ENCODE peak calls at places on chromosomes 4 and X, in five cellular contexts. J is pancreas, G is aorta, X is AG04450, D is ovary. W is an unnamed sample.

GRCh38 chrX:106208154-106208553 is 40.0 kb downstream of the PWWP3B start:
- DNase-seq in J (no peak), G (no peak), X (no peak), D (no peak), W (no peak)

GRCh38 chrX:103513476-103514108 is 5.7 kb downstream of the RAB40A start:
- DNase-seq in J (no peak), G (no peak), X (no peak), D (no peak), W (no peak)

GRCh38 chr4:79255793-79256192 is 70.1 kb downstream of the NAA11 start:
- DNase-seq in J (no peak), G (no peak), X (no peak), D (no peak), W (no peak)

GRCh38 chr4:22187203-22187835 is 238.7 kb upstream of the KCNIP4 start:
- DNase-seq in J (no peak), G (no peak), X (no peak), D (no peak), W (no peak)

GRCh38 chrX:154546354-154547244 is at the start of gene G6PD:
- DNase-seq in J (peak; percentile 83), G (no peak), X (no peak), D (no peak), W (peak; percentile 81)

GRCh38 chrX:101040197-101040596 is 11.7 kb downstream of the TRMT2B start:
- DNase-seq in J (no peak), G (no peak), X (no peak), D (no peak), W (no peak)

GRCh38 chr4:48127882-48128394 is 6.1 kb downstream of the TXK start:
- DNase-seq in J (peak; percentile 58), G (peak; percentile 68), X (peak; percentile 76), D (no peak), W (peak; percentile 81)

GRCh38 chrX:39874202-39874816 is 223.4 kb downstream of the BCOR start:
- DNase-seq in J (no peak), G (no peak), X (no peak), D (no peak), W (no peak)

GRCh38 chr4:169436734-169437133 is 166.0 kb upstream of the SH3RF1 start:
- DNase-seq in J (no peak), G (no peak), X (no peak), D (no peak), W (no peak)

GRCh38 chr4:79748835-79749234 is 324.2 kb downstream of the ANTXR2 start:
- DNase-seq in J (peak; percentile 6), G (no peak), X (no peak), D (no peak), W (no peak)

GRCh38 chrX:115562492-115562872 is 1.5 kb downstream of the PLS3 start:
- DNase-seq in J (no peak), G (no peak), X (no peak), D (peak; percentile 13), W (no peak)

GRCh38 chr4:4720671-4721070 is 138.8 kb upstream of the MSX1 start:
- DNase-seq in J (no peak), G (no peak), X (no peak), D (no peak), W (no peak)

GRCh38 chr4:182145360-182145905 is 97.8 kb upstream of the TENM3 start:
- DNase-seq in J (no peak), G (no peak), X (no peak), D (no peak), W (no peak)

GRCh38 chrX:47562615-47563243 is 1.7 kb downstream of the ARAF start:
- DNase-seq in J (no peak), G (peak; percentile 60), X (no peak), D (no peak), W (no peak)

GRCh38 chrX:72094894-72095293 is 36.8 kb downstream of the RTL5 start:
- DNase-seq in J (no peak), G (peak; percentile 60), X (no peak), D (peak; percentile 16), W (no peak)

GRCh38 chr4:8468746-8469535 is 28.4 kb downstream of the TRMT44 start:
- DNase-seq in J (peak; percentile 70), G (peak; percentile 76), X (peak; percentile 26), D (peak; percentile 82), W (peak; percentile 70)

GRCh38 chr4:82691431-82691830 is 107.2 kb downstream of the SCD5 start:
- DNase-seq in J (no peak), G (no peak), X (no peak), D (no peak), W (no peak)

GRCh38 chr4:121736735-121737351 is 28.1 kb downstream of the SMIM43 start:
- DNase-seq in J (peak; percentile 38), G (no peak), X (no peak), D (peak; percentile 18), W (peak; percentile 13)

GRCh38 chr4:144176476-144176875 is 36.0 kb upstream of the GYPA start:
- DNase-seq in J (no peak), G (no peak), X (no peak), D (no peak), W (no peak)

GRCh38 chr4:133668061-133668851 is 519.2 kb downstream of the PCDH10 start:
- DNase-seq in J (no peak), G (no peak), X (no peak), D (no peak), W (no peak)

GRCh38 chr4:172898715-172899114 is 269.9 kb upstream of the GALNT7 start:
- DNase-seq in J (no peak), G (no peak), X (no peak), D (no peak), W (no peak)

GRCh38 chr4:86220137-86220536 is 139.7 kb downstream of the MAPK10 start:
- DNase-seq in J (no peak), G (no peak), X (no peak), D (no peak), W (no peak)

GRCh38 chrX:155334486-155335316 is at the start of gene CLIC2:
- DNase-seq in J (no peak), G (peak; percentile 40), X (peak; percentile 59), D (peak; percentile 34), W (peak; percentile 67)

GRCh38 chr4:766152-766515 is 59.8 kb downstream of the CPLX1 start:
- DNase-seq in J (no peak), G (no peak), X (no peak), D (no peak), W (no peak)

GRCh38 chr4:145770124-145770523 is 90.2 kb downstream of the C4orf51 start:
- DNase-seq in J (no peak), G (no peak), X (no peak), D (no peak), W (no peak)

GRCh38 chr4:140152760-140153418 is 1.1 kb downstream of the MAML3 start:
- DNase-seq in J (peak; percentile 66), G (peak; percentile 74), X (no peak), D (peak; percentile 70), W (peak; percentile 71)

GRCh38 chr4:140153419-140153743 is 603 bp downstream of the MAML3 start:
- DNase-seq in J (no peak), G (no peak), X (no peak), D (no peak), W (no peak)

GRCh38 chr4:140154572-140154891 is 548 bp upstream of the MAML3 start:
- DNase-seq in J (no peak), G (no peak), X (no peak), D (no peak), W (no peak)

GRCh38 chr4:140152015-140152703 is 1.8 kb downstream of the MAML3 start:
- DNase-seq in J (peak; percentile 68), G (peak; percentile 79), X (no peak), D (peak; percentile 84), W (peak; percentile 82)

GRCh38 chr4:140153744-140154571 is at the start of gene MAML3:
- DNase-seq in J (peak; percentile 95), G (peak; percentile 96), X (peak; percentile 91), D (peak; percentile 95), W (peak; percentile 95)
- H3K27ac ChIP-seq in J (peak within 1 kb of the TSS; percentile 92), G (peak within 1 kb of the TSS; percentile 2), X (peak within 1 kb of the TSS; percentile 70), D (peak within 1 kb of the TSS; percentile 96), W (peak within 1 kb of the TSS; percentile 100)

GRCh38 chrX:41347186-41347585 is 13.2 kb downstream of the DDX3X start:
- DNase-seq in J (no peak), G (no peak), X (no peak), D (no peak), W (no peak)

GRCh38 chrX:41350976-41351569 is 17.1 kb downstream of the DDX3X start:
- DNase-seq in J (no peak), G (no peak), X (no peak), D (no peak), W (peak; percentile 2)

GRCh38 chrX:41351923-41352322 is 18.0 kb downstream of the DDX3X start:
- DNase-seq in J (no peak), G (no peak), X (no peak), D (no peak), W (no peak)

GRCh38 chrX:41350150-41350975 is 16.4 kb downstream of the DDX3X start:
- DNase-seq in J (no peak), G (no peak), X (no peak), D (no peak), W (no peak)

GRCh38 chrX:41348551-41348950 is 14.6 kb downstream of the DDX3X start:
- DNase-seq in J (no peak), G (no peak), X (no peak), D (no peak), W (no peak)
- H3K4me3 ChIP-seq in J (no peak overlapping the region), G (no peak overlapping the region), X (no peak overlapping the region), D (no peak overlapping the region), W (no peak overlapping the region)

GRCh38 chr4:38931125-38931524 is 63.5 kb downstream of the FAM114A1 start:
- DNase-seq in J (no peak), G (no peak), X (no peak), D (no peak), W (no peak)

GRCh38 chr4:38930199-38930598 is 62.6 kb downstream of the FAM114A1 start:
- DNase-seq in J (no peak), G (no peak), X (no peak), D (no peak), W (no peak)

GRCh38 chr4:38926917-38927316 is 59.3 kb downstream of the FAM114A1 start:
- DNase-seq in J (no peak), G (no peak), X (no peak), D (no peak), W (no peak)

GRCh38 chr4:38930696-38931095 is 63.1 kb downstream of the FAM114A1 start:
- DNase-seq in J (no peak), G (no peak), X (no peak), D (no peak), W (no peak)

GRCh38 chr4:38928886-38929285 is 61.3 kb downstream of the FAM114A1 start:
- DNase-seq in J (no peak), G (no peak), X (no peak), D (no peak), W (no peak)
- H3K27ac ChIP-seq in J (no peak overlapping the region), G (no peak overlapping the region), X (no peak overlapping the region), D (no peak overlapping the region), W (no peak overlapping the region)

GRCh38 chrX:38804481-38805293 is 3.4 kb downstream of the MID1IP1 start:
- DNase-seq in J (peak; percentile 47), G (peak; percentile 68), X (no peak), D (peak; percentile 19), W (peak; percentile 40)

GRCh38 chrX:38806054-38806389 is 4.8 kb downstream of the MID1IP1 start:
- DNase-seq in J (no peak), G (no peak), X (no peak), D (no peak), W (peak; percentile 1)

GRCh38 chrX:38807873-38808272 is 6.6 kb downstream of the MID1IP1 start:
- DNase-seq in J (no peak), G (no peak), X (no peak), D (no peak), W (no peak)

GRCh38 chrX:38805294-38806053 is 4.2 kb downstream of the MID1IP1 start:
- DNase-seq in J (peak; percentile 62), G (peak; percentile 83), X (peak; percentile 43), D (peak; percentile 60), W (peak; percentile 54)

GRCh38 chrX:38806875-38807601 is 5.8 kb downstream of the MID1IP1 start:
- DNase-seq in J (peak; percentile 30), G (no peak), X (no peak), D (no peak), W (no peak)
- H3K4me3 ChIP-seq in J (peak overlapping the region; percentile 57), G (no peak overlapping the region), X (peak overlapping the region; percentile 75), D (no peak overlapping the region), W (no peak overlapping the region)